ENCODE peak calls at places on chromosomes 11 and 22, in six cellular contexts. B is iPS-NIHi11; T is effector CD8-positive, alpha-beta T cell; N is skeletal muscle cell; R is AG20443; K is transverse colon. A is an unnamed sample.

GRCh38 chr11:95360382-95360781 is 129.4 kb upstream of the SESN3 start:
- DNase-seq in T (no peak), R (no peak), K (no peak), N (no peak), B (peak), A (no peak)

GRCh38 chr11:69504127-69504526 is 22.7 kb downstream of the LINC01488 start:
- DNase-seq in T (no peak), K (no peak), B (no peak), N (no peak), R (no peak), A (no peak)

GRCh38 chr11:64266339-64266738 is 15.0 kb downstream of the PLCB3 start:
- DNase-seq in N (no peak), B (no peak), K (no peak), R (no peak), T (no peak), A (no peak)

GRCh38 chr11:8959546-8960166 is 4.6 kb downstream of the TMEM9B start:
- DNase-seq in K (peak), R (peak), N (peak), B (peak), T (no peak), A (peak)

GRCh38 chr11:123672568-123672967 is 18.1 kb upstream of the SCN3B start:
- DNase-seq in B (no peak), K (no peak), N (no peak), T (no peak), R (no peak), A (no peak)

GRCh38 chr11:120706257-120706656 is 194.7 kb downstream of the GRIK4 start:
- DNase-seq in N (no peak), R (no peak), T (no peak), B (no peak), K (no peak), A (no peak)

GRCh38 chr11:118358071-118358470 is 1.3 kb upstream of the UBE4A start:
- DNase-seq in N (no peak), B (no peak), R (no peak), K (no peak), T (no peak), A (no peak)

GRCh38 chr11:113729456-113729855 is 23.3 kb upstream of the TMPRSS5 start:
- DNase-seq in B (no peak), N (no peak), K (no peak), T (no peak), R (no peak), A (peak)

GRCh38 chr11:95338430-95338991 is 107.5 kb upstream of the SESN3 start:
- DNase-seq in T (no peak), R (peak), B (peak), N (peak), K (peak), A (peak)

GRCh38 chr11:10489444-10489785 is 34.4 kb downstream of the AMPD3 start:
- DNase-seq in N (no peak), T (no peak), K (no peak), R (no peak), B (no peak), A (no peak)

GRCh38 chr22:36365020-36365411 is 22.8 kb downstream of the MYH9 start:
- DNase-seq in K (peak), B (no peak), N (peak), R (peak), T (peak), A (no peak)

GRCh38 chr22:48929276-48929790 is 898.3 kb downstream of the BRD1 start:
- DNase-seq in N (no peak), R (no peak), K (no peak), B (no peak), T (no peak), A (no peak)

GRCh38 chr22:19825016-19825339 is 29.7 kb downstream of the GNB1L start:
- DNase-seq in R (no peak), N (no peak), B (no peak), K (no peak), T (no peak), A (no peak)

GRCh38 chr11:14969922-14970323 is 2.2 kb downstream of the CALCA start:
- DNase-seq in K (peak), B (peak), T (no peak), R (no peak), N (no peak), A (peak)

GRCh38 chr11:12769834-12770345 is 95.7 kb downstream of the TEAD1 start:
- DNase-seq in N (peak), R (peak), K (no peak), T (no peak), B (no peak), A (peak)

GRCh38 chr11:117095301-117096139 is 2.7 kb downstream of the SIK3 start:
- DNase-seq in R (peak), K (no peak), T (no peak), N (no peak), B (no peak), A (no peak)

GRCh38 chr11:100791873-100792272 is 104.8 kb downstream of the ARHGAP42 start:
- DNase-seq in B (peak), N (no peak), T (no peak), K (no peak), R (no peak), A (peak)

GRCh38 chr22:19710020-19710768 is 4.1 kb upstream of the SEPTIN5 start:
- DNase-seq in N (no peak), R (no peak), B (no peak), T (no peak), K (no peak), A (no peak)

GRCh38 chr11:78715639-78716311 is 141.1 kb upstream of the NARS2 start:
- DNase-seq in B (peak), R (peak), T (no peak), N (peak), K (peak), A (peak)

A was measured in GM23338.